ENCODE peak calls at places on chromosomes 5 and 9, in six cellular contexts. E is neural progenitor cell; R is adipocyte; L is bronchial epithelial cell; D is AG09309; M is effector memory CD4-positive, alpha-beta T cell. Z is an unnamed sample.

GRCh38 chr9:22078081-22078480 is 69.0 kb upstream of the CDKN2B start:
- DNase-seq in E (no peak), D (no peak), R (no peak), L (no peak), M (no peak), Z (no peak)

GRCh38 chr5:79229357-79230174 is 6.4 kb upstream of the JMY start:
- DNase-seq in E (no peak), M (peak; percentile 11), L (peak; percentile 87), D (peak; percentile 69), R (peak; percentile 74), Z (no peak)

GRCh38 chr9:82865524-82865923 is 197.4 kb downstream of the RASEF start:
- DNase-seq in D (no peak), L (no peak), M (no peak), R (no peak), E (no peak), Z (no peak)

GRCh38 chr5:127400946-127401670 is 110.5 kb downstream of the MEGF10 start:
- DNase-seq in R (peak; percentile 41), D (no peak), E (no peak), M (no peak), L (no peak), Z (no peak)

GRCh38 chr9:124450241-124450924 is at the start of gene ADGRD2:
- DNase-seq in D (no peak), M (no peak), R (peak; percentile 23), E (peak; percentile 89), L (peak; percentile 43), Z (peak; percentile 98)

GRCh38 chr5:22316291-22316690 is 536.9 kb downstream of the CDH12 start:
- DNase-seq in M (no peak), R (no peak), L (no peak), E (no peak), D (no peak), Z (no peak)

GRCh38 chr5:53249529-53249928 is 140.0 kb upstream of the MOCS2 start:
- DNase-seq in E (no peak), L (peak; percentile 93), D (peak; percentile 93), R (peak; percentile 89), M (no peak), Z (no peak)

GRCh38 chr5:171849585-171850353 is 64.2 kb downstream of the SMIM23 start:
- DNase-seq in D (no peak), R (no peak), E (no peak), M (no peak), L (no peak), Z (no peak)

GRCh38 chr5:143964919-143965318 is 153.0 kb downstream of the HMHB1 start:
- DNase-seq in R (peak; percentile 40), E (no peak), L (peak; percentile 70), D (no peak), M (no peak), Z (no peak)

GRCh38 chr5:95878417-95879323 is 56.1 kb upstream of the GLRX start:
- DNase-seq in R (no peak), E (no peak), M (no peak), L (peak; percentile 84), D (no peak), Z (no peak)

GRCh38 chr5:151082976-151083651 is 2.3 kb upstream of the TNIP1 start:
- DNase-seq in L (peak; percentile 95), E (no peak), D (no peak), R (no peak), M (peak; percentile 65), Z (no peak)

GRCh38 chr5:81856948-81857928 is 106.3 kb upstream of the SSBP2 start:
- DNase-seq in E (peak; percentile 52), R (peak; percentile 37), M (no peak), D (no peak), L (peak; percentile 37), Z (peak; percentile 47)

GRCh38 chr5:67238191-67238590 is 41.6 kb upstream of the CD180 start:
- DNase-seq in D (peak; percentile 62), R (peak; percentile 46), L (no peak), E (no peak), M (no peak), Z (no peak)

GRCh38 chr5:65482727-65483473 is 1.2 kb upstream of the ADAMTS6 start:
- DNase-seq in M (no peak), E (peak; percentile 32), R (peak; percentile 80), D (no peak), L (peak; percentile 53), Z (peak; percentile 60)

GRCh38 chr9:130990362-130991226 is 18.4 kb upstream of the LAMC3 start:
- DNase-seq in L (no peak), R (no peak), E (no peak), D (no peak), M (no peak), Z (peak; percentile 64)

DNA sequence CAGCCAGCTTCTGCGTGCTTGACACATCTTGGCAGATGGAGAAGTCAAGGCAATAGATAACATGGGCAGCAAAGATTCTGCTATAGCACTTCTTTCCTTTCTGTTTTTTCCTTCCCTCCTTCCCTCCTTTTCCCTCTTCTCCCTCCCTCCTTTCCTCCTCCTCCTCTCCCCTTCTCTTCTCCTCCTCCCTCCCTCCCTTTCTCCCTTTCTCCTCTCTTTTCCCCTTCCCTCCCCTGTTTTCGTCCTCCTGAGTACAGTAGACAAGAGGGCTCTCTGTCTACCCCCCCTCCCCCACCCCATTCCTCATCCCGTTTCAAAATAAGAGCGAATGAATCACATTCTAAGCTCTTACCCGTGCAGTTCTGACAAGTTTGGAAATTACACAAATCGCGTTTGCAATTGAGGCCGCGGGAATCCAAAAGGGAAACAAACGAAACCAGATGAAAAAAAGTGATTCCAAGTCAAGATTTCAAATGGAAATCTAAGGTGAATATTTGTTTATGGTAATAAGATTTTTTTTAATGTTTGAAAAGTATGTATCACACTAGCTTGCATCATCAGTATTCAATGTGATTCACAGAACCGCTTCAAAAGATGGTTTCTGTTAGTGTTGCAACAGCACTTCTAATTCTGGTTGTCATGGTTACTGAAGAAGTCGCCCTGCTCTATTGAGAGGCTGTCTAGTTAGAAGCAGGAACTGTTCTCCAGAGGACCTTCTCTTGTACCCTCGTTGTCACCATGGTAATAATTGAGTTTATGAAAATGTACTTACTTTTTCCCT is 1.3 kb downstream of the NIM1K start:
- DNase-seq in D (peak; percentile 85), M (no peak), E (peak; percentile 56), R (peak; percentile 98), L (peak; percentile 85), Z (peak; percentile 61)
- H3K4me3 ChIP-seq in D (peak overlapping the region; percentile 58), M (peak overlapping the region; percentile 61), E (peak overlapping the region; percentile 70), R (peak overlapping the region; percentile 80), L (peak overlapping the region; percentile 40), Z (peak overlapping the region; percentile 41)

DNA sequence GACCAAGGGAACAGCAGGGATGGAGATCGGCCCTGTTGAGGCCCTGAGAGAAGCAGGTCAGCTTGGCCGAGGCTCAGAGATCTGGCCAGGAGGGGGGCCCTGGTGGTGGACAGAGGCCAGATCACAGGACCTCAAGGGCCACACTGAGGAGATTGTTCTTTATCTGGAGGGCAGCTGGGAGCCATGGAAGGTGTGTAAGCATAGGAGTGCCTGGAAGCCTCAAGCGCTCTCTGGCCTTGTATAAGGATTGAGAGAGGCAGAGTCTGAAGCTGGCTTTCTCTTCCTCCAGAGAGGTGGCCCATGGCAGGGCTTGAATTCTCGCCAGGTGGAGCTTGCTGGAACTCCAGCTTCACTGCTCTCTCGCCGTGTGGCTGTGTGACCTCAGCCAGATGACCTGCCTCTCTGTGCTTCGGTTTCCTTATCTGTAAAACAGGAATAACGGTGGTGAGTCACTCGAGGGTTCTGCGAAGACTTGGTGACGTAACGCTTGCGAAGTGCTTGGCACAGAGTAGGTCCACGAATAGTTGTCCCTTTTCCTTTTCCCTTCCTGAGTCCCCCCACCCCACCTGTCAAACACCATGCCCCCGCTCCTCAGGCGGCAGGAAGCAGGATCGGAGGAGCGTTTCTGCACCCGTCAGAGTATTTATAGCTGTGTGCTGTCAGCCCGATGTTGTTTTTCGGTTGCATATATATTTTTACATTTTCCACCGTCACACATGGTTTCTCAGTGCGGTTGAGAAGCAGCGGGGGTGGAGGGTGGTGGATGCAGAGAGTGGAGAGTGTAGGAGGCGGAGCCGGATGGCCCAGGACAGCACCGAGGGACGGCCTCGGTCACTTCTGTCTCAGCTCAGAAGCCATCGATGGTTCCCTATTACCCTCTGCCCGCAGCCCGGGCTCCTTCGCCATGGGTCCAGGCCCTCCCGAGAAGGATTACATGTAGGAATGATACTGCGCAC is 17.0 kb upstream of the CRB2 start:
- DNase-seq in R (no peak), E (no peak), L (no peak), M (no peak), D (no peak), Z (no peak)
- H3K4me3 ChIP-seq in R (no peak overlapping the region), E (no peak overlapping the region), L (no peak overlapping the region), M (peak overlapping the region; percentile 67), D (no peak overlapping the region), Z (peak overlapping the region; percentile 36)

DNA sequence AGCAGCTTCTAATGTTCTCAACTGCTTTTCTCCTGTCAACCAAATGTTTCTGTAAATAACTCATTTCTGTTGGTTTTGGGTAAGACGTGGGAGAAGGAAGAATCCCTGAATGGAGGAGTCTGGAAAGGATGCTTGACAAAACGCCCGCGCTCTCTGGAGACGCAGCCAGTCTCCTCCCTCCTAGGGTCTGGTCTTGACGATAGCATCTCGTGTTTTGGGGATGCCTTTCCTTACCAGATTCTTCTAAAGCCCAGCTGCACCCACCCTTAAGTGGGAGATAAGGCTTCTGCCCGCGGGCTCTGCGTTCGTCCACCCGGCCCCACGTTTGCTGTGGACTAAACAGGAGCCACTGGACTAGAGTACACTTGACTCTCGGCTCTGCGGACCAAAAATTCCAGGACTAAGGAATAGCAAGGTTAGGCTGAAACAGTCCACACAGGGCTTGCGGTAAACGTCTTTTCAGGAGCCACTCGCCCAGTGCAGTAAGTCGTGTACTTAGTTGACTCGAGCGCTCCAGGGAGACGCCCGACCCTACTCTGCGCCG is 491 bp upstream of the CTSL start:
- DNase-seq in D (no peak), M (no peak), E (peak; percentile 50), L (no peak), R (peak; percentile 59), Z (peak; percentile 63)
- H3K4me3 ChIP-seq in D (peak overlapping the region; percentile 63), M (peak overlapping the region; percentile 70), E (peak overlapping the region; percentile 65), L (peak overlapping the region; percentile 62), R (peak overlapping the region; percentile 85), Z (peak overlapping the region; percentile 82)

GRCh38 chr5:74667396-74667795 is 17.6 kb upstream of the HEXB start:
- DNase-seq in R (peak; percentile 40), L (no peak), M (no peak), D (no peak), E (no peak), Z (no peak)

GRCh38 chr5:74669824-74670223 is 15.2 kb upstream of the HEXB start:
- DNase-seq in D (no peak), E (no peak), M (no peak), R (no peak), L (no peak), Z (no peak)

GRCh38 chr5:74670377-74671038 is 14.5 kb upstream of the HEXB start:
- DNase-seq in E (no peak), L (no peak), D (no peak), M (no peak), R (no peak), Z (no peak)

GRCh38 chr5:74672215-74672877 is 12.7 kb upstream of the HEXB start:
- DNase-seq in R (no peak), L (no peak), E (no peak), M (no peak), D (no peak), Z (no peak)

DNA sequence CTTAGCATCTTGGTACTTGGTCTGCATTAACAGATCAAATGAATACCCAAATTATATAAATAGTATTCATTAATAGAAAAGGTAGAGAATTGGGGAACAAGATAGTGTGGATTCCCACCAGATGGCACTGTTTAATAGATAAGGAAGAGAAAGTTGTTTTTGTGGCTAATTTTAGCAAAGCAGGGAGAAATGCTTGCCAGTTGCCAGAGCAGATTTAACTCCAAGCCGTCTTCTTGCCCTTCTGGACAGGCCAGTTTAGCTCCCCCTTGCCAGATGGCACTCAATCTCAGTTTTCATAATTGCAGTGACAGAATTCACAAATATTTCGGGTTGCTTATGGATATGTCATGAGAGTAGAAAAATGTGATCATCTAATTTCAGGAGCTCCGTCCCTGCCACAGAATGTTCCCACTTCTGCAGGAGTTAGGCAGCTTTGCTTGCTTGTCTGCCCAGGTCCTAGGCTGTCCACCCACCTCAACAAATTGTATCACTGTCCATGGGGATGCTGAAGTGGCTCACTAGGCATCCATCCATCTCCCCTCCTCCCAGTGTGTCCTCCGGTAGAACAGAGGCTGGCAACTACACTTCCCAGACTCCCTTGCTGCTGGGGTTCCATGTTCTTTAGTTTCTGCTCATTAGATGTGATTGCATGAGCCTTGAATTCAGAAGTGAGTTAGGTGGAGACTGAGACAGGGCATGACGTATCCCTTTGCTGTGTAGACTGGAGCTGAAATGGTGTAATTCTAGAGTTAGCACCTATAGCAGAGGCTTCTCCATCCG is 11.8 kb upstream of the HEXB start:
- DNase-seq in D (no peak), E (peak; percentile 45), R (peak; percentile 78), L (peak; percentile 54), M (no peak), Z (peak; percentile 44)
- H3K4me3 ChIP-seq in D (peak overlapping the region; percentile 16), E (no peak overlapping the region), R (peak overlapping the region; percentile 78), L (no peak overlapping the region), M (no peak overlapping the region), Z (no peak overlapping the region)